ENCODE peak calls at places on chromosomes 16 and 17, in six cellular contexts. W, G, E, B, U and L are unnamed samples.

GRCh38 chr16:79093554-79093967 is 507.0 kb downstream of the MAF start:
- DNase-seq in W (no peak), G (no peak), E (no peak), B (no peak), U (no peak), L (no peak)

GRCh38 chr17:15482476-15482875 is 15.1 kb upstream of the CDRT4 start:
- DNase-seq in W (no peak), G (no peak), E (no peak), B (no peak), U (no peak), L (no peak)

GRCh38 chr17:5434984-5435383 is 4.0 kb downstream of the C1QBP start:
- DNase-seq in W (no peak), G (no peak), E (no peak), B (no peak), U (no peak), L (no peak)

GRCh38 chr16:57809276-57809793 is 7.0 kb upstream of the KIFC3 start:
- DNase-seq in W (no peak), G (no peak), E (no peak), B (no peak), U (no peak), L (no peak)

GRCh38 chr17:10061131-10061581 is 137.2 kb downstream of the GAS7 start:
- DNase-seq in W (no peak), G (no peak), E (peak), B (peak), U (peak), L (no peak)

GRCh38 chr17:69870091-69870530 is 204.9 kb upstream of the KCNJ16 start:
- DNase-seq in W (no peak), G (peak), E (no peak), B (no peak), U (peak), L (peak)

GRCh38 chr16:2270070-2270462 is 2.1 kb upstream of the RNPS1 start:
- DNase-seq in W (no peak), G (no peak), E (no peak), B (no peak), U (no peak), L (no peak)

GRCh38 chr17:81514485-81514734 is 1.8 kb upstream of the ACTG1 start:
- DNase-seq in W (no peak), G (no peak), E (no peak), B (no peak), U (no peak), L (no peak)

GRCh38 chr17:76240461-76241204 is at the start of gene RNF157:
- DNase-seq in W (peak), G (no peak), E (peak), B (no peak), U (peak), L (no peak)

DNA sequence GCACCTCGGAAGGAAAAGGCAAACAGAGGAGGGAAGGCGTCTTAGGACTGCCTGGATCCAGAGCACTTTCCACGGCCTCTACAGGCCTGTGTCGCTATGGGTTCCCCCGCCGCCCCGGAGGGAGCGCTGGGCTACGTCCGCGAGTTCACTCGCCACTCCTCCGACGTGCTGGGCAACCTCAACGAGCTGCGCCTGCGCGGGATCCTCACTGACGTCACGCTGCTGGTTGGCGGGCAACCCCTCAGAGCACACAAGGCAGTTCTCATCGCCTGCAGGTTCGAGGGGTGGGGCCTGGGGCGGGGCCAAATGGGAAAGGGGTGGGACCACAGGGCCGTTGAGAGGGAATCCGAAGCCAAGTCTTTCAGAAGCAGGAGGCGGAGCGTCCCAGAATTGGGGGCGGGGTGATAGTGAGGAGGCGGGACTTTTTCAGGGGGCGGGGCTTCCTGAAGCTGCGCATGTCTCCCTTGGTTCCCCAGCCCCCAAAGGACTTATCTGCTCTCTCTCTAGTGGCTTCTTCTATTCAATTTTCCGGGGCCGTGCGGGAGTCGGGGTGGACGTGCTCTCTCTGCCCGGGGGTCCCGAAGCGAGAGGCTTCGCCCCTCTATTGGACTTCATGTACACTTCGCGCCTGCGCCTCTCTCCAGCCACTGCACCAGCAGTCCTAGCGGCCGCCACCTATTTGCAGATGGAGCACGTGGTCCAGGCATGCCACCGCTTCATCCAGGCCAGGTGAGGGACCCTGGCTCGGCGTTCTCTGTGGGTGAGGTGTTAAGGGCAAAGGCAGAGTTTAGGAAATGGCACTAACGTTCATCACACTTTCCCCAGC is 939 bp downstream of the BCL6B start:
- DNase-seq in W (peak), G (peak), E (peak), B (peak), U (peak), L (peak)
- H3K4me3 ChIP-seq in W (peak), G (peak), E (no peak), B (no peak), U (peak), L (peak)

GRCh38 chr17:31560836-31561235 is 169.4 kb downstream of the RAB11FIP4 start:
- DNase-seq in W (no peak), G (no peak), E (peak), B (no peak), U (no peak), L (no peak)
- H3K4me3 ChIP-seq in W (peak), G (no peak), E (peak), B (no peak), U (peak), L (peak)

GRCh38 chr16:88003736-88004135 is 52.5 kb downstream of the BANP start:
- DNase-seq in W (no peak), G (no peak), E (no peak), B (no peak), U (no peak), L (no peak)

GRCh38 chr16:88005968-88006367 is 54.7 kb downstream of the BANP start:
- DNase-seq in W (no peak), G (no peak), E (no peak), B (no peak), U (no peak), L (no peak)

GRCh38 chr16:88005148-88005547 is 53.9 kb downstream of the BANP start:
- DNase-seq in W (no peak), G (no peak), E (no peak), B (no peak), U (peak), L (no peak)

GRCh38 chr16:88003316-88003715 is 52.1 kb downstream of the BANP start:
- DNase-seq in W (no peak), G (no peak), E (no peak), B (no peak), U (no peak), L (no peak)

GRCh38 chr16:88004391-88004790 is 53.2 kb downstream of the BANP start:
- DNase-seq in W (no peak), G (no peak), E (no peak), B (no peak), U (no peak), L (no peak)
- H3K4me3 ChIP-seq in W (no peak), G (no peak), E (no peak), B (no peak), U (no peak), L (no peak)

DNA sequence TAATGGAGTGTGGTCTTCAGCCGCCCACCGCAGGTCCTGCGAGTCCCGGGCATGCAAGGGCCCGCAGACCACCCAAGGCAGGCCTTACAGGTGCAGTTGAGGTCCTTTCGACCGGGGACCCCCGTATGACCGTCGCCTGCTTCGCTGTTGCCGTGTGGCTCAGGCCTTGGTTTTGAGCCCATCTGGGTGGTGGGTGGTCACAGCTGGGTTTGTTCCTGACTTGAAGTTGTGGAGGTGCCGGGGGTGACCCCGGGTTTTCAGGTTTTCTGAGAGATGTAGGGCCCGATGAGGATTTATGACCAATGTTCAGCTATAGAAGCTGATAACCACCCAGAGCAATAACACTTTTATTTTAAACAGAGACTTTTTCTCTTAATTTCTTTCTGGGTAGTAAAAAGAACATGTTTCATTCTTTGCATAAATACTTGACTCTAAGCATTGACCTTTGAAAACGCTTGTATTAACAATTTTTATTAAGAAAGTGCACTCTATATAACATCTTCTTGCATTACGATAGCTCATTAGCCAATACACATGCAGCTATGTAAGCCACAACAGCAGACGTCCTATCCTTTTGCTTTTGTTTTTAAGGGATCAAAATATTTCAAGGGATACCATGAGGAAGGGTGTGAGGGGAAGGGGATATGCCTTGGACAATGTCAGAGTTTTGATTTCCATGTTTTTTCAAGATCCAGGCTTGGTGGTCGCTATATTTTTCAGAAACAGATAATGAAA is 1.9 kb downstream of the FOXL1 start:
- DNase-seq in W (no peak), G (no peak), E (no peak), B (no peak), U (no peak), L (no peak)
- H3K4me3 ChIP-seq in W (peak), G (peak), E (no peak), B (no peak), U (no peak), L (peak)

DNA sequence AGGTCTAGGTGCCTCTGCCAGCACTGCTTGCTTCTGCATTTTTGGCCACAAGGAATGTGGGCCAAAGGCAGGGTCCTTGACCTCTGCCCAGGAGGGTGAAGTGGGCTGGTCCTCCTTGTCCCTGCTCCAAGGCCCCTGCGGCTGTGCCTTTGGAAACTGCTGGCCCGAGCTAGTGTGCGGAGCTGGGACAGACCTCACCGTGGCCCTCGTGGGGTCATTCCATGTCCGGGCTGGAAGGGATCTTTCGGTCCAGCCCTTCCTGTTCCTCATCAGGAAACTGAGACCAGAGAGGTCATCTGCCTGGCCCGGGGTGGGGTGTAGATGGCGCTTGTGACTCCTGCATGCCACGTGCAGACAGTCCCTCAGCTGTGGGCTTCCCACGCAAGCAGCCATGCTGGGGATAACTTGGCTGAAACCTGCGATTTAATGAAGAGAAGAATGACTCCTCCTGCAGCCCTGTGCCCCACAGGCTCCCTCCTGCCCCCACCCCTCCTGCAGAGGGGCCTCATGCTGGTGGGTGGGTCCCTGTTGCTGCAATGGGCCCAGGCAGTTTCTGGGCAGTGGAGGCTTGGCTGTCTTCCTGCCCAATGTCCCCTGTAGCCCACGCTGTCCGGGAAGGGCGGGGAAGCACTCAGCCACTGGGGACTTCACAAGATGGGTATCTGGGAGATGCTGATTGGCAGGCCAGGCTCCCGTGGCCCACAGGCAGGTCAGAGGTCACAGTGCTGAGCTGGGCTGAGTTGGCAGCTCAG is 245.2 kb downstream of the SEC14L1 start:
- DNase-seq in W (peak), G (no peak), E (no peak), B (no peak), U (peak), L (peak)
- H3K4me3 ChIP-seq in W (no peak), G (no peak), E (no peak), B (no peak), U (no peak), L (no peak)

GRCh38 chr16:21663889-21664647 is at the start of gene OTOA:
- DNase-seq in W (no peak), G (no peak), E (peak), B (no peak), U (no peak), L (no peak)
- H3K4me3 ChIP-seq in W (peak), G (no peak), E (no peak), B (no peak), U (peak), L (peak)

GRCh38 chr16:247027-247426 is 12.4 kb downstream of the FAM234A start:
- DNase-seq in W (no peak), G (no peak), E (no peak), B (no peak), U (no peak), L (no peak)
- H3K4me3 ChIP-seq in W (no peak), G (no peak), E (no peak), B (no peak), U (no peak), L (no peak)